ENCODE peak calls at places on chromosomes 3 and 15, in four cellular contexts. A is MM.1S, L is hepatocyte, M is HCT116. O is an unnamed sample. For H3K9me2, the result is how much of the 10 kb centered on the place peaks cover.

GRCh38 chr3:157311633-157312365 is 124.9 kb upstream of the PTX3 start:
- DNase-seq in A (no peak), L (no peak), M (no peak), O (peak)

GRCh38 chr15:58701376-58701775 is 48.1 kb downstream of the ADAM10 start:
- DNase-seq in A (no peak), L (no peak), M (no peak), O (no peak)

GRCh38 chr3:133117342-133117741 is 79.2 kb downstream of the TMEM108 start:
- DNase-seq in A (no peak), L (no peak), M (no peak), O (no peak)

GRCh38 chr3:127044996-127045395 is 62.1 kb downstream of the PLXNA1 start:
- DNase-seq in A (peak), L (no peak), M (peak), O (peak)

GRCh38 chr15:40702077-40702476 is 7.1 kb downstream of the RAD51 start:
- DNase-seq in A (peak), L (no peak), M (no peak), O (no peak)

GRCh38 chr3:12810963-12811362 is 14.5 kb downstream of the CAND2 start:
- DNase-seq in A (no peak), L (no peak), M (no peak), O (no peak)

GRCh38 chr3:142850395-142851023 is 38.4 kb downstream of the PCOLCE2 start:
- DNase-seq in A (no peak), L (peak), M (peak), O (peak)

GRCh38 chr3:137787520-137787919 is 23.4 kb downstream of the SOX14 start:
- DNase-seq in A (no peak), L (no peak), M (no peak), O (no peak)

GRCh38 chr3:48662753-48663488 is at the start of gene CELSR3:
- DNase-seq in A (peak), L (peak), M (peak), O (peak)

GRCh38 chr15:68022061-68022460 is 32.1 kb upstream of the PIAS1 start:
- DNase-seq in A (no peak), L (no peak), M (no peak), O (no peak)

GRCh38 chr15:22979699-22980188 is 424 bp downstream of the CYFIP1 start:
- DNase-seq in A (no peak), L (peak), M (no peak), O (peak)

GRCh38 chr3:64398431-64398830 is 173.2 kb upstream of the PRICKLE2 start:
- DNase-seq in A (no peak), L (no peak), M (no peak), O (no peak)

GRCh38 chr3:114624047-114624445 is 330.2 kb downstream of the TIGIT start:
- DNase-seq in A (no peak), L (peak), M (no peak), O (peak)

GRCh38 chr15:58066042-58066867 is 744 bp upstream of the ALDH1A2 start:
- DNase-seq in A (peak), L (peak), M (peak), O (no peak)

GRCh38 chr15:95990833-95991232 is 339.7 kb upstream of the NR2F2 start:
- DNase-seq in A (peak), L (no peak), M (no peak), O (no peak)

GRCh38 chr3:180417241-180417640 is 184.7 kb upstream of the TTC14 start:
- DNase-seq in A (no peak), L (no peak), M (no peak), O (no peak)

GRCh38 chr3:160376681-160377080 is 22.3 kb downstream of the IFT80 start:
- DNase-seq in A (no peak), L (no peak), M (no peak), O (no peak)

GRCh38 chr3:62445267-62445666 is 71.9 kb upstream of the FEZF2 start:
- DNase-seq in A (peak), L (peak), M (no peak), O (no peak)

GRCh38 chr3:52535411-52536111 is 844 bp upstream of the UQCC5 start:
- DNase-seq in A (no peak), L (no peak), M (no peak), O (no peak)

GRCh38 chr3:89179355-89179997 is 72.1 kb downstream of the EPHA3 start:
- DNase-seq in A (peak), L (no peak), M (no peak), O (no peak)

GRCh38 chr3:127053450-127053849 is 70.5 kb downstream of the PLXNA1 start:
- DNase-seq in A (no peak), L (no peak), M (no peak), O (no peak)

GRCh38 chr3:194556086-194557056 is 69.6 kb upstream of the ATP13A3 start:
- DNase-seq in A (peak), L (no peak), M (no peak), O (peak)

GRCh38 chr15:56757884-56758283 is 24.6 kb upstream of the ZNF280D start:
- DNase-seq in A (no peak), L (no peak), M (no peak), O (no peak)

GRCh38 chr3:107954845-107955244 is 136.0 kb downstream of the CD47 start:
- DNase-seq in A (peak), L (no peak), M (no peak), O (no peak)

GRCh38 chr15:93087825-93088199 is 1.2 kb downstream of the RGMA start:
- DNase-seq in A (peak), L (peak), M (peak), O (no peak)

GRCh38 chr3:185397676-185398075 is 34.7 kb downstream of the MAP3K13 start:
- DNase-seq in A (no peak), L (no peak), M (no peak), O (no peak)

GRCh38 chr3:101635954-101636798 is 40.8 kb downstream of the ZBTB11 start:
- DNase-seq in A (peak), L (peak), M (peak), O (peak)

GRCh38 chr15:69609176-69609575 is 156.6 kb downstream of the RPLP1 start:
- DNase-seq in A (no peak), L (no peak), M (no peak), O (peak)

GRCh38 chr3:36891651-36892268 is 53.1 kb downstream of the TRANK1 start:
- DNase-seq in A (no peak), L (no peak), M (no peak), O (no peak)

GRCh38 chr3:78360849-78361248 is 1321.0 kb downstream of the ROBO2 start:
- DNase-seq in A (no peak), L (no peak), M (no peak), O (no peak)
- H3K9me2 ChIP-seq in A (under half), L (under half), M (under half), O (under half)

DNA sequence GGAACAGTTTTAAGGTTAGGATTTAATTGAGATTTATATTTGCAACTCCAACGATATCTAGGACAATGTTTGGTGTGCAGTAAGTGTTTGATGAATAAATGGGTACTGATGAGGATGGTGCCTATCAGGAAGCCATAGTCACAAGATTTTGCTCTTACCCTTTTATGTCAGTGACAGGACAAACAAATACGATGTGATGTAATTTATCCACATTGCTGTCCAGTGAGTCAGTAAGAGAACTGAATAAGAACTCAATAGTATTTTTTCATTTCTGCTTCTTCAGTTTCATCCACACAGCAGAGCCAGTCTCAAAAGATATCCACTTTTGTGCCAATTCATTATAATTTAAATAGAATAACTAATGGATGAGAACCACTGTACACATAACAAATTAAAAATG is 18.5 kb downstream of the C3orf85 start:
- DNase-seq in A (no peak), L (no peak), M (no peak), O (no peak)
- H3K4me2 ChIP-seq in A (no peak), L (peak), M (no peak), O (no peak)

DNA sequence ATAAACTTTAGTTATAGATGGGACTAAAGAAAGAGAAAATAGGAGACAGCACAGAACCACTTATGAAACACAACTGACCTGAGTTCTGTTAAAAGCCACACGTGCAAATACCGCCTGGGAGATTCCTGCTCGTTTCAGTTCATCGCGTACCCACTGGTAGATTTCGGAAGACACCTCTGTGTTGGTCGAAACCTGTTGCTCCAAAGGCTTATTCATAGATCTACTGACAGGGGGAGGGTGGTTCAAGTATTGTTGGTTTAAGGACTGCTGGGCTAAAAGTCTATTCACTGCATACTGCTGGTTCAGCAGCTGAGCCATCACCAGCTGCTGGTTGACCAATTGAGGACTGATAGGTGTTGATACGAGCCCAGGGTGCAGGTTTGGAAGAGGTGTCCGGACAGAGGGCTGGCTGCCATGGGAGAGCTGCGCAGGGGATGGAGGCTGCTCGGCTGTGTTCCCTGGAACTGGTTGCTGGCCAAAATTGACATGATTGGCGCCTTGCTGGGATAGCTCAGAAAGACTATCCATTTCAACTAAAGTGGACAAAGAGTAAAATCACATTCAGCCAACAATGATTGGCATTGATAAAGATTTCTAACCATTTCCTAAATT is 30.6 kb downstream of the SATB1 start:
- DNase-seq in A (no peak), L (no peak), M (no peak), O (no peak)
- H3K9me2 ChIP-seq in A (under half), L (under half), M (under half), O (under half)

DNA sequence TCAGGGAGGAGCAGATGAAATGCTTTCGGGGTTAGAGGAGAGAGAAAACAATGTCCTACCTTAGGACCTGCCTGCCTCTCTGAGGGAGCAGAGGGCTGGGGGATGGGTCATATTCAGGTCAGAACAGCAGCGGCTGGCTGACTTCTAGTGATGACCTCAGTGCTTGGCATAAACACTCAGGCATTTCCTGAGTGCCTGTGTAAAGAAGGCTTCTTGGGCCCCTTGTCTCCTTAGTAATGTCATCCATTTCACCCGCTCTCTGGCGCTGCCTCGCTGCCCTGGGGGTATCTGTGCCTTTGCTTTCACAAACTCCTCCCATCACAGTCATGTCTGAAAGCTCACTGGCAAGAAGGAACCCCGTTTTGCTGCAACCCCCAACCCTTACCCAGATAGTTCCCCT is 82.9 kb upstream of the GSK3B start:
- DNase-seq in A (no peak), L (peak), M (no peak), O (peak)
- H3K4me2 ChIP-seq in A (no peak), L (peak), M (no peak), O (peak)

GRCh38 chr3:16793321-16793720 is 91.4 kb upstream of the PLCL2 start:
- DNase-seq in A (no peak), L (no peak), M (no peak), O (no peak)

GRCh38 chr3:16784958-16785357 is 99.8 kb upstream of the PLCL2 start:
- DNase-seq in A (no peak), L (no peak), M (no peak), O (no peak)

GRCh38 chr3:16790432-16791379 is 94.0 kb upstream of the PLCL2 start:
- DNase-seq in A (no peak), L (no peak), M (no peak), O (no peak)

GRCh38 chr3:16789344-16790100 is 95.2 kb upstream of the PLCL2 start:
- DNase-seq in A (no peak), L (no peak), M (no peak), O (no peak)

DNA sequence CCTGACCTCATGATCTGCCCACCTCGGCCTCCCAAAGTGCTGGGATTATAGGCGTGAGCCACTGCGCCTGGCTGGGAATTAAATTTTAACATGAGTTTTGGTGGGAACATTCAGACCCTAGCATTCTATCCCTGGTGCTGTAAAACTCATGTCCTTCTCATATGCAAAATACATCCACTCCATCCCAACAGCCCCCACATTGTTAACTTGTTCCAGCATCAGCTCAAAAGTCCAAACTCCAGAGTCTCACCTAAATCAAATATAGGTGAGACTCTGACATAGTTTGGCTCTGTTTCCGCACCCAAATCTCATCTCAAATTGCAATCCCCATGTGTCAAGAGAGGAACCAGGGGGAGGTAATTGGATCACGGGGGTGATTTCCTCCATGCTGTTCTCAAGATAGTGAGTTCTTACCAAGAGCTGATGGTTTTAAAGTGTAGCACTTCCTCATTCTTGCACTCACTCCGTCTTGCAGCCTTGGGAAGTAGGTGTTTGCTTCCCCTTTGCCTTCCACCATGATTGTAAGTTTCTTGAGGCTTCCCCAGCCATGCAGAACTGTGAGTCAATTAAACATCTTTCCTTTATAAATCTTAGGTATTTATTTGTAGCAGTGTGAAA is 96.2 kb upstream of the PLCL2 start:
- DNase-seq in A (no peak), L (no peak), M (no peak), O (no peak)
- H3K9me2 ChIP-seq in A (under half), L (under half), M (under half), O (under half)

GRCh38 chr15:64892850-64893403 is 18.8 kb upstream of the ANKDD1A start:
- DNase-seq in A (no peak), L (no peak), M (no peak), O (no peak)
- H3K4me2 ChIP-seq in A (peak), L (no peak), M (no peak), O (no peak)

DNA sequence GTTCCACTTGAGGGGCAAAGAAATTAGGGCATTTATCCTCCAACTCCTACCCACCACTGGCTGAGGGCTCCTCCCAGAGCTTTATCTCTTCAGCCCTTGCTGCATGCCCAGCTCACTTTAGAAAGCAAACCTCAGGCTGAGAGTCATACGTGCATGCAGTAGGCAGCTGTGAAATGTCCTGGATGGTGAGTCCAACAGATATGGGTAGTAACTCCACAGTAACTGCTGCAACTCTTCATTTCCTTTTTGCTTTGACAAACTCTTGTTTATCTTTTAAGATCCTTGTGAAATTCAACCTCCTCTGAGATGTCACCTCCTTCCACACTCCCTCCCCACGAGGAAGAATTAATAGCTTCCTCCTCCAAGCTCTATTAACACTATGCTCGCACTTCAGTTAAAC is 35.9 kb upstream of the CTNNB1 start:
- DNase-seq in A (no peak), L (peak), M (no peak), O (no peak)
- H3K9me2 ChIP-seq in A (under half), L (under half), M (under half), O (under half)

O was measured in PC-9.